ENCODE peak calls at places on chromosomes 4 and X, in nine cellular contexts. E is NCI-H460; V is T-helper 1 cell; J is cardiac septum; W is fibroblast of gingiva; B is substantia nigra; A is stimulated activated CD4-positive, alpha-beta T cell treated with anti-CD3 and anti-CD28 coated beads, Interleukin-15, amount 100 ng/mL, for 48 hours; L is endothelial cell of umbilical vein; U is RCC 7860. F is an unnamed sample.

GRCh38 chrX:39749135-39749534 is 348.6 kb downstream of the BCOR start:
- DNase-seq in E (no peak), V (no peak), J (no peak), W (peak; percentile 66), B (no peak), A (no peak), L (peak; percentile 15), U (no peak), F (no peak)

GRCh38 chr4:120225527-120225926 is 158.9 kb upstream of the MAD2L1 start:
- DNase-seq in E (no peak), V (no peak), J (no peak), W (no peak), B (no peak), A (no peak), L (no peak), U (no peak), F (no peak)

GRCh38 chrX:71163010-71163409 is 18.4 kb downstream of the NLGN3 start:
- DNase-seq in E (no peak), V (no peak), J (no peak), W (no peak), B (no peak), A (no peak), L (no peak), U (no peak), F (no peak)

GRCh38 chr4:7981738-7982394 is 42.2 kb upstream of the AFAP1 start:
- DNase-seq in E (no peak), V (no peak), J (no peak), W (no peak), B (no peak), A (no peak), L (no peak), U (no peak), F (no peak)

GRCh38 chr4:145234086-145234694 is 53.8 kb upstream of the OTUD4 start:
- DNase-seq in E (peak; percentile 51), V (peak; percentile 19), J (no peak), W (peak; percentile 42), B (no peak), A (peak; percentile 9), L (peak; percentile 65), U (peak; percentile 20), F (peak; percentile 55)

GRCh38 chr4:71396382-71396781 is 57.6 kb downstream of the SLC4A4 start:
- DNase-seq in E (no peak), V (no peak), J (no peak), W (no peak), B (no peak), A (no peak), L (no peak), U (peak; percentile 34), F (no peak)

GRCh38 chrX:120857240-120857639 is 18.4 kb downstream of the CT47B1 start:
- DNase-seq in E (no peak), V (no peak), J (no peak), W (no peak), B (no peak), A (no peak), L (no peak), U (peak; percentile 5), F (peak; percentile 3)

GRCh38 chr4:88880001-88880400 is 177.0 kb downstream of the FAM13A start:
- DNase-seq in E (no peak), V (no peak), J (no peak), W (no peak), B (no peak), A (no peak), L (no peak), U (no peak), F (no peak)

GRCh38 chrX:462853-463252 is 76.1 kb upstream of the PPP2R3B start:
- DNase-seq in E (no peak), V (no peak), J (peak; percentile 44), W (no peak), B (no peak), A (no peak), L (no peak), U (no peak), F (no peak)

GRCh38 chrX:18994713-18995112 is 10.8 kb upstream of the PHKA2 start:
- DNase-seq in E (no peak), V (no peak), J (no peak), W (peak; percentile 79), B (no peak), A (no peak), L (no peak), U (peak; percentile 66), F (no peak)

GRCh38 chr4:28007693-28008092 is 1147.1 kb downstream of the STIM2 start:
- DNase-seq in E (no peak), V (no peak), J (no peak), W (no peak), B (no peak), A (no peak), L (no peak), U (no peak), F (no peak)

GRCh38 chrX:34915463-34916225 is 27.0 kb upstream of the FAM47B start:
- DNase-seq in E (no peak), V (no peak), J (no peak), W (no peak), B (no peak), A (no peak), L (no peak), U (no peak), F (no peak)

GRCh38 chr4:6257243-6258025 is 12.2 kb upstream of the WFS1 start:
- DNase-seq in E (no peak), V (no peak), J (no peak), W (no peak), B (no peak), A (no peak), L (peak; percentile 50), U (peak; percentile 8), F (peak; percentile 54)

GRCh38 chr4:182369211-182369610 is 126.0 kb downstream of the TENM3 start:
- DNase-seq in E (no peak), V (no peak), J (no peak), W (peak; percentile 9), B (no peak), A (no peak), L (no peak), U (no peak), F (no peak)

GRCh38 chr4:38354421-38354820 is 309.6 kb upstream of the KLF3 start:
- DNase-seq in E (no peak), V (no peak), J (no peak), W (no peak), B (no peak), A (no peak), L (no peak), U (no peak), F (no peak)

GRCh38 chr4:144599621-144600020 is 46.3 kb upstream of the HHIP start:
- DNase-seq in E (no peak), V (no peak), J (no peak), W (peak; percentile 11), B (no peak), A (no peak), L (peak; percentile 48), U (no peak), F (peak; percentile 30)

GRCh38 chrX:138711399-138712347 is at the start of gene FGF13:
- DNase-seq in E (peak; percentile 65), V (no peak), J (peak; percentile 70), W (no peak), B (no peak), A (no peak), L (no peak), U (no peak), F (no peak)

GRCh38 chr4:88158038-88158359 is 440 bp downstream of the ABCG2 start:
- DNase-seq in E (no peak), V (no peak), J (no peak), W (no peak), B (no peak), A (no peak), L (no peak), U (no peak), F (no peak)

GRCh38 chrX:45006002-45006800 is 133.2 kb downstream of the KDM6A start:
- DNase-seq in E (no peak), V (no peak), J (no peak), W (no peak), B (no peak), A (no peak), L (no peak), U (peak; percentile 76), F (no peak)

GRCh38 chr4:162015090-162015489 is 148.7 kb downstream of the FSTL5 start:
- DNase-seq in E (no peak), V (no peak), J (no peak), W (peak; percentile 1), B (no peak), A (no peak), L (peak; percentile 14), U (no peak), F (no peak)

GRCh38 chrX:110657073-110657472 is 138.5 kb downstream of the CHRDL1 start:
- DNase-seq in E (no peak), V (no peak), J (no peak), W (no peak), B (no peak), A (no peak), L (no peak), U (no peak), F (no peak)

GRCh38 chrX:154310991-154311541 is 15.5 kb downstream of the TKTL1 start:
- DNase-seq in E (no peak), V (no peak), J (no peak), W (no peak), B (no peak), A (no peak), L (no peak), U (no peak), F (no peak)

GRCh38 chr4:183142566-183143545 is 43.8 kb downstream of the WWC2 start:
- DNase-seq in E (peak; percentile 38), V (no peak), J (no peak), W (peak; percentile 74), B (no peak), A (no peak), L (peak; percentile 55), U (peak; percentile 4), F (peak; percentile 25)

GRCh38 chr4:70747874-70748273 is 26.1 kb downstream of the RUFY3 start:
- DNase-seq in E (no peak), V (no peak), J (no peak), W (no peak), B (no peak), A (no peak), L (no peak), U (no peak), F (no peak)

GRCh38 chr4:3466691-3467600 is 3.8 kb downstream of the DOK7 start:
- DNase-seq in E (no peak), V (no peak), J (no peak), W (no peak), B (no peak), A (no peak), L (no peak), U (no peak), F (no peak)

GRCh38 chrX:130085551-130085986 is 24.7 kb downstream of the ELF4 start:
- DNase-seq in E (no peak), V (no peak), J (no peak), W (no peak), B (no peak), A (no peak), L (peak; percentile 90), U (no peak), F (peak; percentile 92)

F was measured in dermis microvascular lymphatic vessel endothelial cell.